ENCODE peak calls at places on chromosome 11, in four cellular contexts. K is colonic mucosa; B is naive thymus-derived CD4-positive, alpha-beta T cell; N is heart left ventricle. J is an unnamed sample.
A peak's percentile ranks its signal among the peaks of the same experiment; 100 is the strongest.

GRCh38 chr11:121240650-121241299 is 51.8 kb upstream of the SC5D start:
- DNase-seq in K (no peak), B (no peak), N (no peak), J (no peak)

GRCh38 chr11:134409552-134410429 is 2.3 kb downstream of the B3GAT1 start:
- DNase-seq in K (no peak), B (no peak), N (no peak), J (no peak)

GRCh38 chr11:9029477-9029876 is 25.7 kb upstream of the NRIP3 start:
- DNase-seq in K (no peak), B (no peak), N (no peak), J (no peak)

GRCh38 chr11:31645747-31646146 is 136.2 kb downstream of the ELP4 start:
- DNase-seq in K (no peak), B (no peak), N (no peak), J (no peak)

GRCh38 chr11:15117751-15118150 is 3.0 kb downstream of the INSC start:
- DNase-seq in K (no peak), B (no peak), N (no peak), J (no peak)

GRCh38 chr11:31767665-31768064 is 43.5 kb downstream of the PAX6 start:
- DNase-seq in K (no peak), B (no peak), N (no peak), J (no peak)

GRCh38 chr11:117212697-117213355 is 13.7 kb downstream of the TAGLN start:
- DNase-seq in K (no peak), B (no peak), N (peak; percentile 10), J (no peak)

GRCh38 chr11:121596195-121597145 is 143.7 kb upstream of the SORL1-AS1 start:
- DNase-seq in K (no peak), B (no peak), N (no peak), J (no peak)

GRCh38 chr11:120352405-120352804 is 16.2 kb downstream of the ARHGEF12 start:
- DNase-seq in K (peak; percentile 40), B (no peak), N (no peak), J (no peak)

GRCh38 chr11:85281550-85281949 is 345.6 kb downstream of the DLG2 start:
- DNase-seq in K (no peak), B (no peak), N (no peak), J (no peak)

GRCh38 chr11:134034496-134035381 is 34.1 kb upstream of the JAM3 start:
- DNase-seq in K (no peak), B (no peak), N (no peak), J (no peak)

GRCh38 chr11:8714622-8715225 is 32.1 kb downstream of the RPL27A start:
- DNase-seq in K (no peak), B (no peak), N (no peak), J (no peak)

GRCh38 chr11:22341582-22341919 is 3.4 kb downstream of the SLC17A6 start:
- DNase-seq in K (no peak), B (no peak), N (no peak), J (no peak)

GRCh38 chr11:111539426-111540113 is 950 bp upstream of the LAYN start:
- DNase-seq in K (no peak), B (peak; percentile 18), N (no peak), J (no peak)

GRCh38 chr11:85875505-85875904 is 20.3 kb downstream of the CCDC83 start:
- DNase-seq in K (no peak), B (no peak), N (no peak), J (no peak)

GRCh38 chr11:45031912-45032519 is 81.3 kb upstream of the TP53I11 start:
- DNase-seq in K (no peak), B (no peak), N (no peak), J (no peak)

GRCh38 chr11:96875772-96876171 is 486.0 kb downstream of the JRKL start:
- DNase-seq in K (no peak), B (no peak), N (no peak), J (no peak)

GRCh38 chr11:119910056-119910455 is 181.1 kb upstream of the NECTIN1 start:
- DNase-seq in K (peak; percentile 88), B (no peak), N (no peak), J (no peak)

GRCh38 chr11:23789938-23790371 is 706.9 kb upstream of the LUZP2 start:
- DNase-seq in K (peak; percentile 68), B (no peak), N (no peak), J (no peak)

GRCh38 chr11:117953029-117953671 is 23.9 kb upstream of the TMPRSS13 start:
- DNase-seq in K (no peak), B (peak; percentile 68), N (no peak), J (no peak)

GRCh38 chr11:69105431-69106123 is 50.2 kb upstream of the SMIM38 start:
- DNase-seq in K (no peak), B (no peak), N (no peak), J (no peak)

GRCh38 chr11:36500315-36500721 is 9.8 kb downstream of the TRAF6 start:
- DNase-seq in K (peak; percentile 43), B (no peak), N (peak; percentile 69), J (no peak)

GRCh38 chr11:120564573-120565301 is 53.2 kb downstream of the GRIK4 start:
- DNase-seq in K (no peak), B (no peak), N (peak; percentile 63), J (no peak)

GRCh38 chr11:6594142-6594768 is 9.2 kb downstream of the RRP8 start:
- DNase-seq in K (peak; percentile 10), B (no peak), N (no peak), J (no peak)

GRCh38 chr11:14969922-14970323 is 2.2 kb downstream of the CALCA start:
- DNase-seq in K (peak; percentile 47), B (no peak), N (peak; percentile 36), J (peak; percentile 80)

GRCh38 chr11:34252651-34253050 is 105.2 kb downstream of the ABTB2 start:
- DNase-seq in K (no peak), B (no peak), N (no peak), J (no peak)

GRCh38 chr11:34249439-34250073 is 108.3 kb downstream of the ABTB2 start:
- DNase-seq in K (no peak), B (no peak), N (no peak), J (no peak)

GRCh38 chr11:34250732-34251639 is 106.8 kb downstream of the ABTB2 start:
- DNase-seq in K (peak; percentile 40), B (peak; percentile 31), N (peak; percentile 69), J (no peak)

GRCh38 chr11:34252015-34252414 is 105.8 kb downstream of the ABTB2 start:
- DNase-seq in K (no peak), B (no peak), N (no peak), J (no peak)

DNA sequence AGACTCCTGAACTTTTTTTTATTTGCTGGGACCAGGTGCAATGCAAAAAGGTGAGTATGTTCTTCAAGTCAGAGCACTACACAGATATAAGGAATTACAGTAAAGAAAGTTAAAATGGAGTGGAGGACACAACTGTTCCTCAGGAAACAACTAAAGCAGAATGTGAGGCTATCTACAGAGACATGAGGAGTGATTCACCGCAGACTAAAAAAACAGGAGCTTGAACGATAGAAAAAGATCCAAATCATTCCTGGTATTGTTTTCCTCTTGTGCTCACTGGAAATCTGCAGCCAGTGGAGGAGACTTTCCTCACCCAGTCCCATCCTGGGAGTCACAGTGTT is 106.2 kb downstream of the ABTB2 start:
- DNase-seq in K (no peak), B (no peak), N (no peak), J (no peak)
- H3K4me1 ChIP-seq in K (no peaks in the 10 kb centered on the region), B (peaks cover 51% of the 10 kb centered on the region), N (peaks cover 12% of the 10 kb centered on the region), J (no peaks in the 10 kb centered on the region)

DNA sequence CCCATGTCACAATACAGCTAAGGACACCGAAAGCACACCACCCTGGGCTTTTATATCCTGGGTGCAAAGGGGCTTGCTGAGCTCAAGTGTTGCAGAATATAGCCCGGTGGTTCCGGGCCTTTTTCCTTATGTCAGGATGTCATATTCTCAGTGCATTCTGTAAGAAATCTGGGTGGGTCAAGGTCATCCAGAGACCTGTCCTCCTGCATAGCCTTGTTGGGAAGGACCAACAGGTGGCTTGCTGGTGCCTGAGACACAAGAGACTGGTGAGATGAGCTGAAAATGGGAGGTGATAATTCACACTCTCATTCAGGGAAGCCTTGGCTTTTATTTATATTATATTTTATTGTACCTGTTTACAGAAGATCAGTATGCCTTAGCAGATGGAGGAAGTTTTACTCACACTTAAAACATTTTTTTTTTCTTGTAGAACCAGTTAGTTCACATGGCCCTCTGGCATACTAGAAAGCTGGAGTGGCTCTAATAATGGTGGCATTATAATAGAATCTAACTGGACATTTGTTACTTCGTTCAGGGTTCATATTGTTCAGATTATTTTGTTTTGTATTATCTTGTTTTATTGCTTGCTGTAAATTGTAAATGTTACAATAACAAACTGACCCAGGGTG is 14.6 kb upstream of the TMEM123 start:
- DNase-seq in K (peak; percentile 44), B (no peak), N (no peak), J (no peak)
- H3K4me1 ChIP-seq in K (peaks cover 10% of the 10 kb centered on the region), B (peaks cover 77% of the 10 kb centered on the region), N (no peaks in the 10 kb centered on the region), J (peaks cover 2% of the 10 kb centered on the region)

GRCh38 chr11:59187587-59187986 is 15.7 kb downstream of the DTX4 start:
- DNase-seq in K (peak; percentile 69), B (no peak), N (peak; percentile 81), J (no peak)
- H3K4me1 ChIP-seq in K (peaks cover 39% of the 10 kb centered on the region), B (no peaks in the 10 kb centered on the region), N (no peaks in the 10 kb centered on the region), J (no peaks in the 10 kb centered on the region)

DNA sequence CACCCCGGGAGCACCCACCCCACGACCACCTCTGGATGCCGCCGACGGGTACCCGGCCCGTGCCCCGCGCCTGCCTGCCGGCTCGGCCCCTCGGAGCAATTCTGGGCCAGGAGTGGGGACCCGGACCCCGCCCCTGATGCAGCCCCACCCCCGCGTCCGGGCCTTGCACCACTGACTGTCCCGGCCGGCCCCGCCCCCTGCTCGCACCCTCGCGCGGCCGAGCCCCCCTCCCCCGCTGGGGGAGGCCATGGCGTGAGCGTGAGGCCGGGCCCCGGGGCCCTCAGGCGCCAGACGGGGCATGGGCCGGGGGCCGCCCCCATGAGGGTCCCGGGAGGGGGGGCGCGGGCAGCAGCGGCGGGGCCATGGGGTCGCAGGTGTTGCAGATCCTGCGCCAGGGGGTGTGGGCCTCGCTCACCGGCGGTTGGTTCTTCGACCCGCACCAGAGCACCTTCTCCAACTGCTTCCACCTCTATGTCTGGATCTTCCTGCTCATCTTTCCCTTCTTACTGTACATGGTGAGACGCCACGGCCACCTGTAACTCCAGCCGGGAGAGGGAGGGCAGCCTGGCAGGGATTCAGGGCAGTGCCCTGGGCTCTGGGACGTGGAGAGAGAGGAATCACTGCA is 486 bp downstream of the PCNX3 start:
- DNase-seq in K (peak; percentile 62), B (no peak), N (no peak), J (no peak)
- H3K4me1 ChIP-seq in K (peaks cover 29% of the 10 kb centered on the region), B (peaks cover 35% of the 10 kb centered on the region), N (peaks cover 31% of the 10 kb centered on the region), J (peaks cover 9% of the 10 kb centered on the region)

GRCh38 chr11:33932721-33933120 is 40.8 kb upstream of the LMO2 start:
- DNase-seq in K (no peak), B (no peak), N (no peak), J (no peak)
- H3K4me1 ChIP-seq in K (no peaks in the 10 kb centered on the region), B (no peaks in the 10 kb centered on the region), N (peaks cover 13% of the 10 kb centered on the region), J (no peaks in the 10 kb centered on the region)

GRCh38 chr11:72940417-72940816 is 126.2 kb downstream of the ATG16L2 start:
- DNase-seq in K (no peak), B (no peak), N (no peak), J (no peak)
- H3K4me1 ChIP-seq in K (no peaks in the 10 kb centered on the region), B (no peaks in the 10 kb centered on the region), N (peaks cover 3% of the 10 kb centered on the region), J (no peaks in the 10 kb centered on the region)